ENCODE peak calls at places on chromosomes 11 and 22, in four cellular contexts. One of them, this sample, is unnamed.

GRCh38 chr11:62665630-62666258 is 632 bp downstream of the CSKMT start:
- DNase-seq in HTR-8/SVneo: peak
- DNase-seq in stomach: peak
- DNase-seq in iPS DF 6.9: no peak
- DNase-seq in this sample: no peak

GRCh38 chr11:17432041-17432440 is 43.6 kb upstream of the KCNJ11 start:
- DNase-seq in HTR-8/SVneo: no peak
- DNase-seq in stomach: no peak
- DNase-seq in iPS DF 6.9: no peak
- DNase-seq in this sample: no peak

GRCh38 chr11:65058419-65059054 is at the start of gene NAALADL1:
- DNase-seq in HTR-8/SVneo: no peak
- DNase-seq in stomach: no peak
- DNase-seq in iPS DF 6.9: no peak
- DNase-seq in this sample: no peak

GRCh38 chr11:8671651-8672062 is 10.8 kb downstream of the TRIM66 start:
- DNase-seq in HTR-8/SVneo: no peak
- DNase-seq in stomach: no peak
- DNase-seq in iPS DF 6.9: no peak
- DNase-seq in this sample: no peak

GRCh38 chr22:33869946-33870345 is 50.3 kb downstream of the LARGE1 start:
- DNase-seq in HTR-8/SVneo: no peak
- DNase-seq in stomach: no peak
- DNase-seq in iPS DF 6.9: no peak
- DNase-seq in this sample: no peak

GRCh38 chr22:37198290-37199102 is 10.4 kb upstream of the C1QTNF6 start:
- DNase-seq in HTR-8/SVneo: peak
- DNase-seq in stomach: peak
- DNase-seq in iPS DF 6.9: no peak
- DNase-seq in this sample: no peak

GRCh38 chr11:116420770-116421528 is 351.8 kb downstream of the BUD13 start:
- DNase-seq in HTR-8/SVneo: no peak
- DNase-seq in stomach: peak
- DNase-seq in iPS DF 6.9: no peak
- DNase-seq in this sample: no peak

GRCh38 chr11:96013459-96014213 is 89.7 kb upstream of the MTMR2 start:
- DNase-seq in HTR-8/SVneo: no peak
- DNase-seq in stomach: no peak
- DNase-seq in iPS DF 6.9: no peak
- DNase-seq in this sample: no peak

GRCh38 chr11:67062526-67063373 is 6.1 kb downstream of the RHOD start:
- DNase-seq in HTR-8/SVneo: no peak
- DNase-seq in stomach: peak
- DNase-seq in iPS DF 6.9: no peak
- DNase-seq in this sample: no peak

GRCh38 chr22:47094861-47095330 is 332.4 kb downstream of the TBC1D22A start:
- DNase-seq in HTR-8/SVneo: no peak
- DNase-seq in stomach: no peak
- DNase-seq in iPS DF 6.9: no peak
- DNase-seq in this sample: no peak

This sample was measured in Panc1.